ENCODE peak calls at places on chromosome X, in four cellular contexts. H is lower leg skin, J is left lung, B is epithelial cell of esophagus. X is an unnamed sample.

GRCh38 chrX:40096395-40097091 is 1.2 kb downstream of the BCOR start:
- DNase-seq in H (no peak), B (no peak), J (peak; percentile 88), X (no peak)

GRCh38 chrX:45621356-45622041 is 420.8 kb upstream of the DIPK2B start:
- DNase-seq in J (no peak), B (peak; percentile 89), H (no peak), X (no peak)

GRCh38 chrX:29348288-29348687 is 761.0 kb downstream of the IL1RAPL1 start:
- DNase-seq in J (no peak), B (no peak), H (no peak), X (no peak)

GRCh38 chrX:73913580-73913979 is 350.6 kb downstream of the CHIC1 start:
- DNase-seq in H (no peak), B (peak; percentile 10), J (no peak), X (no peak)

GRCh38 chrX:136625246-136625645 is 22.7 kb upstream of the CD40LG start:
- DNase-seq in H (no peak), J (no peak), B (no peak), X (no peak)

GRCh38 chrX:119008122-119008744 is 33.8 kb downstream of the LONRF3 start:
- DNase-seq in H (no peak), J (no peak), B (peak; percentile 29), X (no peak)

GRCh38 chrX:22748093-22748999 is 251.4 kb upstream of the DDX53 start:
- DNase-seq in H (no peak), J (no peak), B (peak; percentile 46), X (peak; percentile 18)

GRCh38 chrX:155086961-155087735 is 15.8 kb downstream of the BRCC3 start:
- DNase-seq in B (no peak), H (no peak), J (no peak), X (no peak)

GRCh38 chrX:155632424-155633100 is 19.8 kb upstream of the TMLHE start:
- DNase-seq in J (no peak), H (no peak), B (no peak), X (no peak)

GRCh38 chrX:45191383-45191782 is 9.3 kb downstream of the DIPK2B start:
- DNase-seq in B (no peak), J (no peak), H (no peak), X (no peak)

GRCh38 chrX:13373807-13374187 is 53.9 kb upstream of the ATXN3L start:
- DNase-seq in H (no peak), J (no peak), B (peak; percentile 31), X (no peak)

GRCh38 chrX:40663880-40664630 is 16.7 kb upstream of the CXorf38 start:
- DNase-seq in H (no peak), J (no peak), B (peak; percentile 1), X (no peak)

GRCh38 chrX:119605739-119606507 is at the start of gene NKRF:
- DNase-seq in B (peak; percentile 88), J (peak; percentile 91), H (peak; percentile 89), X (peak; percentile 88)

GRCh38 chrX:129980540-129981206 is 1.8 kb upstream of the BCORL1 start:
- DNase-seq in B (no peak), J (peak; percentile 83), H (no peak), X (peak; percentile 82)

GRCh38 chrX:49664824-49665223 is 31.0 kb downstream of the PAGE1 start:
- DNase-seq in J (no peak), B (no peak), H (no peak), X (no peak)

GRCh38 chrX:111585337-111585736 is 73.9 kb downstream of the SERTM2 start:
- DNase-seq in H (no peak), J (no peak), B (no peak), X (no peak)

GRCh38 chrX:153922932-153923857 is 2.9 kb downstream of the ARHGAP4 start:
- DNase-seq in H (no peak), B (peak; percentile 37), J (peak; percentile 87), X (peak; percentile 83)

GRCh38 chrX:150508018-150508417 is 60.4 kb upstream of the MTM1 start:
- DNase-seq in B (no peak), J (no peak), H (no peak), X (peak; percentile 72)

GRCh38 chrX:149539283-149540132 is 1.3 kb upstream of the EOLA1 start:
- DNase-seq in B (peak; percentile 94), H (peak; percentile 88), J (peak; percentile 92), X (peak; percentile 96)

GRCh38 chrX:136689441-136689840 is 41.5 kb downstream of the CD40LG start:
- DNase-seq in J (no peak), H (no peak), B (peak; percentile 16), X (no peak)

GRCh38 chrX:123818243-123818642 is 41.6 kb upstream of the XIAP start:
- DNase-seq in B (peak; percentile 97), H (no peak), J (no peak), X (no peak)

GRCh38 chrX:103722505-103722904 is 11.8 kb downstream of the TMEM31 start:
- DNase-seq in B (peak; percentile 86), J (no peak), H (no peak), X (no peak)

GRCh38 chrX:20267924-20268701 is 1.4 kb upstream of the RPS6KA3 start:
- DNase-seq in B (no peak), H (peak; percentile 34), J (peak; percentile 83), X (peak; percentile 42)

GRCh38 chrX:148856505-148856904 is 356.1 kb downstream of the AFF2 start:
- DNase-seq in B (no peak), H (no peak), J (no peak), X (no peak)

DNA sequence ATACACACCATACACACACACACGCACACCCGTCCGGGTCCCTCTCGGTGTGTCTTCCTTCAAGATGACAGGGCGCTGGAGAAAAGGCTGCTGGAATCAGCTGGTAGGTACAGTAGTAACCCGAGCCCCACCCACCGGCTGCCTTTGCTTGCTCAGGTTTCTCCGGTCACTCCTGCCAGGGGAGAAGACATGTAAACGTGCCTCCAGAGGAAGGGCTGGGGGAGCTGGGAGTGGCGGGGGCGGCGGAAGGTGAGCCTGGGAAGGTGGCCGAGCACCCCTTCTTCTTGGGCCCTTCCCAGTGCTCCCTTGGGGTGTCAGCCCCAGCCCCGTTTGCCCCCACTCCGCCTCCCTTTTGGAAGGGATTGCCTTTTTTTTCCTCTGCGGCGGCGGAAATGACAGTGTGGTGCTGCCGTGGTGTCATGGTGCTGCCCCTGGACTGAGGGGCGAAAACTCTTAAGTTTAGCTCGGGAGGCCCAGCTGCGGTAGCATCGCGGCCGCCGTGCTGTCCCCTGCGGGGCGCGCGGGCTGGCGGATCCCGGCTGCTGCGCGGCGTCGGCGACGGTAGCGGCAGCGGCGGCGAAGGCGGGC is at the start of gene MID2:
- DNase-seq in H (peak; percentile 59), B (peak; percentile 78), J (peak; percentile 70), X (peak; percentile 56)
- H3K4me3 ChIP-seq in H (peak within 1 kb of the TSS; percentile 40), B (peak within 1 kb of the TSS; percentile 50), J (peak within 1 kb of the TSS; percentile 28), X (peak within 1 kb of the TSS; percentile 71)

DNA sequence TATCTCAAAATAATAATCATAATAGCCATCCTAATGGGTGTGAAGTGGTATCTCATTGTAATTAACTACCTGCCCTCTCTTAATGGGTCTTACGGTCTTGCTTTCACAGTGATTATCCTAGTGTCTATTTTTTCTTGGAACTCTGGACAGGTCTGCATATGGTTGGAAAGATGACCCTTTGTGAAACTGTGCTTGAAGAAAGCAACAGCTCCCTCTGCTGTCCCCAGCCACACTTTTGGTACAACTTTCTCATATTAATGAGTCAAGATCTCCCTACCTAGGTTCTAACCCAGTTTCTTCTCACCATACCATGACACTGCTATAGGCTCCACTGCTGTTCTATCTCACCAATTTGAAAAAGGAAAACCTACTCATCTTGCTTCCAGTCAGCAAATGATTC is 2.4 kb downstream of the TFDP3 start:
- DNase-seq in B (peak; percentile 43), H (no peak), J (no peak), X (no peak)
- TF ChIP-seq CTCF in B (peak; percentile 51), H (no peak), J (no peak), X (no peak)

GRCh38 chrX:24799565-24799964 is 105.8 kb downstream of the POLA1 start:
- DNase-seq in J (no peak), H (no peak), B (no peak), X (no peak)

GRCh38 chrX:24796204-24796603 is 102.5 kb downstream of the POLA1 start:
- DNase-seq in B (no peak), H (no peak), J (no peak), X (no peak)

DNA sequence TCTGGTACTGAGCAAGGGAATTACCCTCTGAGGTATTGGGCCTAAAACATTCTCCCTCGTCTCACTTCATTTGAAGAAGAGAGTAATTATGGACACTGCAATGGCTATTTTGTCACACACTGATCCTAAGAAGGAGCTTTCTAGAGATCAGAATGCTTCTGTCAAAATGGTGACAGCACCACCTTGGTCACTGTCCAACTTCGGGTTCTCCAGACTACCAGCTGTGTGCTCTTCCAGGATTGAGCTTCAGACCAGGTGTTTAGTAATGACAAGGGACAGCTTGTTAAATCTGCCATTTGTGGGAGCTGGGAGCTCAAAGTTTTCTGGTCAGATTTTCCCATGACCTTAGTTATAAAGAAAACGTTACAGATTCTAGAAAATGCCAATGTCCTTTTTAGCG is 105.4 kb downstream of the POLA1 start:
- DNase-seq in H (no peak), B (no peak), J (no peak), X (no peak)
- H3K4me3 ChIP-seq in H (no peak overlapping the region), B (no peak overlapping the region), J (no peak overlapping the region), X (no peak overlapping the region)

GRCh38 chrX:55210931-55211677 is 9.0 kb upstream of the PAGE5 start:
- DNase-seq in H (no peak), J (no peak), B (no peak), X (no peak)
- TF ChIP-seq CTCF in H (no peak), J (no peak), B (no peak), X (no peak)

GRCh38 chrX:140715787-140716186 is 6.2 kb downstream of the LINC00632 start:
- DNase-seq in H (no peak), B (peak; percentile 71), J (no peak), X (no peak)

GRCh38 chrX:140710710-140711109 is 1.2 kb downstream of the LINC00632 start:
- DNase-seq in B (no peak), H (no peak), J (no peak), X (no peak)

GRCh38 chrX:140713174-140713539 is 3.6 kb downstream of the LINC00632 start:
- DNase-seq in B (no peak), J (no peak), H (no peak), X (no peak)

GRCh38 chrX:140709421-140709846 is at the start of gene LINC00632:
- DNase-seq in B (no peak), J (no peak), H (no peak), X (no peak)

GRCh38 chrX:140712413-140713173 is 3.0 kb downstream of the LINC00632 start:
- DNase-seq in B (peak; percentile 13), J (peak; percentile 60), H (peak; percentile 18), X (peak; percentile 61)
- H3K4me3 ChIP-seq in B (no peak overlapping the region), J (no peak overlapping the region), H (no peak overlapping the region), X (peak overlapping the region; percentile 48)

GRCh38 chrX:144333429-144333828 is 449.6 kb downstream of the UBE2NL start:
- DNase-seq in J (no peak), H (no peak), B (no peak), X (no peak)

GRCh38 chrX:144335402-144335801 is 451.5 kb downstream of the UBE2NL start:
- DNase-seq in B (no peak), J (no peak), H (no peak), X (no peak)

GRCh38 chrX:144334577-144334976 is 450.7 kb downstream of the UBE2NL start:
- DNase-seq in B (no peak), H (no peak), J (no peak), X (no peak)
- TF ChIP-seq CTCF in B (no peak), H (no peak), J (no peak), X (no peak)